ENCODE peak calls at places on chromosome 7, in five cellular contexts. V is AML-193; L is activated CD4-positive, alpha-beta T cell treated with anti-CD3 and anti-CD28 coated beads, Interleukin-2, amount 50 U/mL, for 1 hour; M is psoas muscle; I is tibial artery. A is an unnamed sample.

GRCh38 chr7:4724648-4725013 is 42.5 kb downstream of the FOXK1 start:
- DNase-seq in V (no peak), L (no peak), M (no peak), I (no peak), A (peak; percentile 69)

GRCh38 chr7:78702770-78703169 is 750.7 kb downstream of the MAGI2 start:
- DNase-seq in V (no peak), L (no peak), M (no peak), I (no peak), A (no peak)

GRCh38 chr7:101911800-101912705 is 94.6 kb downstream of the CUX1 start:
- DNase-seq in V (no peak), L (no peak), M (peak; percentile 90), I (peak; percentile 61), A (peak; percentile 81)

GRCh38 chr7:73881352-73882059 is 20.5 kb downstream of the TMEM270 start:
- DNase-seq in V (no peak), L (no peak), M (no peak), I (no peak), A (no peak)

GRCh38 chr7:26379711-26380110 is 88.0 kb downstream of the SNX10 start:
- DNase-seq in V (no peak), L (no peak), M (no peak), I (no peak), A (no peak)

GRCh38 chr7:103880201-103880600 is 109.3 kb downstream of the RELN start:
- DNase-seq in V (no peak), L (no peak), M (no peak), I (no peak), A (no peak)

GRCh38 chr7:69123003-69123402 is 475.3 kb upstream of the AUTS2 start:
- DNase-seq in V (no peak), L (no peak), M (no peak), I (no peak), A (no peak)

GRCh38 chr7:13920053-13920697 is 69.3 kb downstream of the ETV1 start:
- DNase-seq in V (no peak), L (no peak), M (no peak), I (no peak), A (peak; percentile 97)

GRCh38 chr7:3991771-3992231 is 690.3 kb upstream of the FOXK1 start:
- DNase-seq in V (no peak), L (no peak), M (no peak), I (no peak), A (no peak)

GRCh38 chr7:111098011-111098925 is 7.3 kb downstream of the LRRN3 start:
- DNase-seq in V (peak; percentile 33), L (peak; percentile 62), M (peak; percentile 47), I (no peak), A (peak; percentile 69)

GRCh38 chr7:100679129-100679926 is 5.8 kb downstream of the GNB2 start:
- DNase-seq in V (no peak), L (no peak), M (no peak), I (no peak), A (no peak)

GRCh38 chr7:16719699-16720098 is 33.9 kb upstream of the TSPAN13 start:
- DNase-seq in V (no peak), L (no peak), M (no peak), I (no peak), A (no peak)

GRCh38 chr7:142231716-142232115 is 26.1 kb downstream of the PRSS58 start:
- DNase-seq in V (no peak), L (no peak), M (no peak), I (no peak), A (peak; percentile 44)